ENCODE peak calls at places on chromosomes 5 and 9, in four cellular contexts. One of them, this sample, is unnamed.

GRCh38 chr5:131386124-131386523 is 122.3 kb downstream of the CDC42SE2 start:
- DNase-seq in amniotic stem cell: no peak
- DNase-seq in NCI-H345: no peak
- DNase-seq in frontal cortex: no peak
- DNase-seq in this sample: no peak

GRCh38 chr5:179235416-179236400 is 109.6 kb downstream of the ADAMTS2 start:
- DNase-seq in NCI-H345: no peak
- DNase-seq in frontal cortex: no peak
- DNase-seq in amniotic stem cell: no peak
- DNase-seq in this sample: no peak

GRCh38 chr5:99019812-99020697 is 91.2 kb upstream of the CHD1 start:
- DNase-seq in NCI-H345: peak
- DNase-seq in amniotic stem cell: peak
- DNase-seq in frontal cortex: no peak
- DNase-seq in this sample: no peak

GRCh38 chr9:137452761-137453642 is 6.1 kb downstream of the NSMF start:
- DNase-seq in frontal cortex: no peak
- DNase-seq in amniotic stem cell: no peak
- DNase-seq in NCI-H345: no peak
- DNase-seq in this sample: no peak

GRCh38 chr5:153629027-153629426 is 138.6 kb downstream of the GRIA1 start:
- DNase-seq in amniotic stem cell: peak
- DNase-seq in NCI-H345: no peak
- DNase-seq in frontal cortex: peak
- DNase-seq in this sample: no peak

GRCh38 chr9:75064307-75065025 is 23.5 kb downstream of the NMRK1 start:
- DNase-seq in frontal cortex: no peak
- DNase-seq in amniotic stem cell: peak
- DNase-seq in NCI-H345: no peak
- DNase-seq in this sample: no peak

GRCh38 chr5:72042097-72042496 is 65.2 kb upstream of the MAP1B start:
- DNase-seq in NCI-H345: no peak
- DNase-seq in amniotic stem cell: no peak
- DNase-seq in frontal cortex: no peak
- DNase-seq in this sample: no peak

GRCh38 chr9:2495221-2496005 is 126.2 kb upstream of the VLDLR start:
- DNase-seq in amniotic stem cell: no peak
- DNase-seq in frontal cortex: no peak
- DNase-seq in NCI-H345: no peak
- DNase-seq in this sample: peak

GRCh38 chr5:178547052-178547666 is 43.0 kb downstream of the COL23A1 start:
- DNase-seq in amniotic stem cell: no peak
- DNase-seq in NCI-H345: no peak
- DNase-seq in frontal cortex: no peak
- DNase-seq in this sample: no peak